ENCODE peak calls at places on chromosomes 16 and 17, in five cellular contexts. One of them, this sample, is unnamed. For H3K4me1, the result is how much of the 10 kb centered on the place peaks cover.

GRCh38 chr17:28119049-28119448 is 76.6 kb downstream of the NLK start:
- DNase-seq in IMR-90: no peak
- DNase-seq in BE2C: no peak
- DNase-seq in transverse colon: no peak
- DNase-seq in cardiac muscle cell: no peak
- DNase-seq in this sample: no peak

GRCh38 chr16:77763994-77764393 is 24.4 kb upstream of the VAT1L start:
- DNase-seq in IMR-90: no peak
- DNase-seq in BE2C: no peak
- DNase-seq in transverse colon: no peak
- DNase-seq in cardiac muscle cell: no peak
- DNase-seq in this sample: peak

GRCh38 chr16:66152841-66153525 is 213.5 kb upstream of the CDH5 start:
- DNase-seq in IMR-90: peak
- DNase-seq in BE2C: no peak
- DNase-seq in transverse colon: no peak
- DNase-seq in cardiac muscle cell: peak
- DNase-seq in this sample: no peak

GRCh38 chr16:58045096-58045495 is 19.5 kb downstream of the MMP15 start:
- DNase-seq in IMR-90: no peak
- DNase-seq in BE2C: no peak
- DNase-seq in transverse colon: no peak
- DNase-seq in cardiac muscle cell: no peak
- DNase-seq in this sample: no peak

GRCh38 chr16:81280393-81280792 is 34.4 kb upstream of the GAN start:
- DNase-seq in IMR-90: no peak
- DNase-seq in BE2C: no peak
- DNase-seq in transverse colon: no peak
- DNase-seq in cardiac muscle cell: peak
- DNase-seq in this sample: no peak

GRCh38 chr16:69328854-69329316 is 1.5 kb downstream of the PDF start:
- DNase-seq in IMR-90: peak
- DNase-seq in BE2C: no peak
- DNase-seq in transverse colon: no peak
- DNase-seq in cardiac muscle cell: no peak
- DNase-seq in this sample: peak

GRCh38 chr16:56630134-56630533 is 2.3 kb upstream of the MT1M start:
- DNase-seq in IMR-90: no peak
- DNase-seq in BE2C: no peak
- DNase-seq in transverse colon: no peak
- DNase-seq in cardiac muscle cell: no peak
- DNase-seq in this sample: no peak

GRCh38 chr16:85557083-85557975 is 55.8 kb upstream of the GSE1 start:
- DNase-seq in IMR-90: no peak
- DNase-seq in BE2C: no peak
- DNase-seq in transverse colon: peak
- DNase-seq in cardiac muscle cell: no peak
- DNase-seq in this sample: peak

GRCh38 chr16:62899737-62900136 is 863.5 kb upstream of the CDH8 start:
- DNase-seq in IMR-90: no peak
- DNase-seq in BE2C: no peak
- DNase-seq in transverse colon: no peak
- DNase-seq in cardiac muscle cell: no peak
- DNase-seq in this sample: no peak

GRCh38 chr17:28494445-28495188 is 11.5 kb upstream of the FOXN1 start:
- DNase-seq in IMR-90: peak
- DNase-seq in BE2C: peak
- DNase-seq in transverse colon: peak
- DNase-seq in cardiac muscle cell: peak
- DNase-seq in this sample: peak

GRCh38 chr16:84156342-84156784 is 11.3 kb downstream of the DNAAF1 start:
- DNase-seq in IMR-90: no peak
- DNase-seq in BE2C: no peak
- DNase-seq in transverse colon: no peak
- DNase-seq in cardiac muscle cell: no peak
- DNase-seq in this sample: peak

GRCh38 chr16:4407543-4408322 is 8.7 kb downstream of the CORO7 start:
- DNase-seq in IMR-90: peak
- DNase-seq in BE2C: no peak
- DNase-seq in transverse colon: peak
- DNase-seq in cardiac muscle cell: peak
- DNase-seq in this sample: no peak

DNA sequence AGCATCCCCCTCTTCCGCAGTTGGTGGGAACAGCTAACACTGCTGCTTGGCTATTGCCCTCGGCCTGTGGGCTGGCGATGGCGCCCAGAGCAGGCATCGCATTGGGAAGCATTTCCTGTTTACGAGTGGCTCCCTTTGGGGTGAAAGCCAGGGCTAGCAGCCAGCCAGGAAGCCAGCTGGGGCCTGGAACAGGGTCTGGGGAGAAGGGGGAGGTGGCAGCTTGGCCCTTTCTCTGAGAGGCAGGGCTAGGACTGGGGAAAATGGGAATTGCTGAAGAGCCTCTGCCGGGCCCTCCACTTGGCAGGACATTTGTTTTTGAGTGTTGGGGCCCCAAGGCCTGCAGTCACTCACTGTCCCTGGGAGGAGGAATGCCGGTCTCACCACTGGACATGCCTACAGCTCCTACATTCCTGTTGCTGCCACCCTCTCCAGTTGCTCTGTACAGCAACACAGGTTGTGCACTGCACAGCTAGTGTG is 2.5 kb upstream of the MTSS2 start:
- DNase-seq in IMR-90: peak
- DNase-seq in BE2C: peak
- DNase-seq in transverse colon: peak
- DNase-seq in cardiac muscle cell: peak
- DNase-seq in this sample: no peak
- H3K4me1 ChIP-seq in IMR-90: half or more
- H3K4me1 ChIP-seq in BE2C: under half
- H3K4me1 ChIP-seq in transverse colon: half or more
- H3K4me1 ChIP-seq in cardiac muscle cell: half or more
- H3K4me1 ChIP-seq in this sample: under half

GRCh38 chr17:47915667-47916242 is 19.7 kb downstream of the SP2 start:
- DNase-seq in IMR-90: no peak
- DNase-seq in BE2C: no peak
- DNase-seq in transverse colon: no peak
- DNase-seq in cardiac muscle cell: no peak
- DNase-seq in this sample: peak

GRCh38 chr17:47916489-47917208 is 20.6 kb downstream of the SP2 start:
- DNase-seq in IMR-90: no peak
- DNase-seq in BE2C: no peak
- DNase-seq in transverse colon: no peak
- DNase-seq in cardiac muscle cell: no peak
- DNase-seq in this sample: no peak

GRCh38 chr17:47917581-47917980 is 21.5 kb downstream of the SP2 start:
- DNase-seq in IMR-90: no peak
- DNase-seq in BE2C: no peak
- DNase-seq in transverse colon: no peak
- DNase-seq in cardiac muscle cell: no peak
- DNase-seq in this sample: no peak

GRCh38 chr17:47913050-47913449 is 17.0 kb downstream of the SP2 start:
- DNase-seq in IMR-90: no peak
- DNase-seq in BE2C: no peak
- DNase-seq in transverse colon: no peak
- DNase-seq in cardiac muscle cell: no peak
- DNase-seq in this sample: no peak

DNA sequence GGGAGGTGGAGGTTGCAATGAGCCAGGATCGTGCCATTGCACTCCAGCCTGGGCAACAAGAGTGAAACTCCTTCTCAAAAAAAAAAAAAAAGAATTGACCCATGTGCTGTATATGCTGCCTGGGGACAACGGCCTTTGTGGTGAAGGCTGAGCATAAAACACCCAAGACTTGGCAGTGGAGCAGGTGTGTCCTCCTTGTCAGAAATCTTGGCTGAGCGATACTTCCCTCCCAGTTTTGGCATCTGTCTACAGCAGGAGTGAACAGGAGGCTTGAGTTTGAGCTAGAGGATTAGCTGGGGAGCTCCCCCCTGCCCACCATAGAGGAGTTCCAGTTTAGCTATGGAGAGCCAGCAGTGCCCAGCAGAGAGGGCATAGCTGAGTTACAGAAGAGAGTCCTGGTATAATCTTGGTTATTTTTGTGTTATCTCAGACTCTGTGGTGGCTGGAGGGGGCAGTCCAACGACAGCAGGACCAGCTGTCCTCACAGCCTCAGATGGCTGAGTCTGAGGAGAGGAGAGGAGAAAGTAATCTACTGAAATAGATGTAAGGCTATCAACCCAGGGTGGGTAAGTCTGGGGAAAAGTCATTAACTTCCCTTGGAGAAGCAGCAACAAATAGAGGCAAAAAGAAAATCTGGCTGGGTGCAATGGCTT is 18.4 kb downstream of the SP2 start:
- DNase-seq in IMR-90: no peak
- DNase-seq in BE2C: no peak
- DNase-seq in transverse colon: no peak
- DNase-seq in cardiac muscle cell: no peak
- DNase-seq in this sample: no peak
- H3K4me1 ChIP-seq in IMR-90: under half
- H3K4me1 ChIP-seq in BE2C: under half
- H3K4me1 ChIP-seq in transverse colon: under half
- H3K4me1 ChIP-seq in cardiac muscle cell: under half
- H3K4me1 ChIP-seq in this sample: under half

DNA sequence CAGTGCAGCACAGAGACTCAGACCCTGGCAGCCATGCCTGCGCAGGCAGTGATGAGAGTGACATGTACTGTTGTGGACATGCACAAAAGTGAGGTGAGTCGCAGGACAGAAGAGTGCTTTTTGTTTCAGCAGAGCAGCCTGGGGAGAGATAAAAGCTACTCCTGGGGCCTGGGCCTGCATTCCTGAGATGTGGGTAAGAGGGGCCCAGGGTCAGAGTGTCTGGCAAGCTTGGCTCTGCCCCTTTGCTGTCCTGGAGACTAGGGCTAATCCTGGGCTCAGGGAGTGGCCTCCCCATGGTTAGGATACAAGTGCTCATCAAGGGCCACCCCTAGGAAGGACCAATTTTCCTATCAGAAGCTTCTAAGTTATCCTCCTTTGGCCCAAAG is 4.8 kb upstream of the ERBB2 start:
- DNase-seq in IMR-90: no peak
- DNase-seq in BE2C: no peak
- DNase-seq in transverse colon: no peak
- DNase-seq in cardiac muscle cell: no peak
- DNase-seq in this sample: no peak
- H3K4me1 ChIP-seq in IMR-90: under half
- H3K4me1 ChIP-seq in BE2C: under half
- H3K4me1 ChIP-seq in transverse colon: under half
- H3K4me1 ChIP-seq in cardiac muscle cell: under half
- H3K4me1 ChIP-seq in this sample: under half

DNA sequence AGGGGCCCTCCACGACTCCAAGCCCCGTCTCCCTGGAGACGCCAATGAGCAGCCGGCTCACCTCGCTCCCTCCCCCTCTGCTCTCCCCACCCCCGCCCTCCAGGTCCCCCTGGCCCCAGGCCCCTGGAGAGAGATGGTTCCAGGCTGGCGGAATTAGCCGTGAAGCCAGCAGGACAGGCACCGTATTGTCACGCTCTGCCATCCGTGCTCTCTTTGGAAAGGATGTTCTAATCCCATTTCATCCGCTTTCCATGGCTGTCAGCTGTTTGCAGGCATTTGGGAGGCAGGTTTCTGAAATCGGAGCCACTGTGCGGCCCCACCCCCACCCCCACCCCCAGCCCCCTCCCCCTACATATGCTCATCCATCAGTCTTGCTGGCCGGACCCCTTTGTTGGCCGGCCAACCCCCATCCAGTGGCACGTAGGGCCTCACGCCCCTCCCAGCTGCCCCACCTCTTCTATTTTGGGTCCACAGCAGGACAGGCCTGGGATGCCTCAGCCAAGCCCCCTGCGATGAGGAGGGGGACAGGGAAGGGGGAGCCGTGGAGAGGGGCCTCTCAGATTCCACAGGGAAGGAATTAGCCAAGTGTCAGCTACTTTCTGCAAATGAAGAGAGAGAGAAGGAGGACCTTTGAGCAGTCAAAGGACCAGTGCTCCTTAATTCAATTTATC is 30.8 kb downstream of the SDK2 start:
- DNase-seq in IMR-90: no peak
- DNase-seq in BE2C: no peak
- DNase-seq in transverse colon: no peak
- DNase-seq in cardiac muscle cell: no peak
- DNase-seq in this sample: no peak
- H3K4me1 ChIP-seq in IMR-90: under half
- H3K4me1 ChIP-seq in BE2C: under half
- H3K4me1 ChIP-seq in transverse colon: under half
- H3K4me1 ChIP-seq in cardiac muscle cell: half or more
- H3K4me1 ChIP-seq in this sample: under half

GRCh38 chr17:4843451-4843850 is 10.3 kb downstream of the MINK1 start:
- DNase-seq in IMR-90: no peak
- DNase-seq in BE2C: no peak
- DNase-seq in transverse colon: no peak
- DNase-seq in cardiac muscle cell: no peak
- DNase-seq in this sample: no peak
- H3K4me1 ChIP-seq in IMR-90: under half
- H3K4me1 ChIP-seq in BE2C: under half
- H3K4me1 ChIP-seq in transverse colon: under half
- H3K4me1 ChIP-seq in cardiac muscle cell: under half
- H3K4me1 ChIP-seq in this sample: under half

GRCh38 chr17:43169561-43170139 is 1.4 kb upstream of the NBR1 start:
- DNase-seq in IMR-90: peak
- DNase-seq in BE2C: peak
- DNase-seq in transverse colon: peak
- DNase-seq in cardiac muscle cell: peak
- DNase-seq in this sample: no peak

GRCh38 chr17:43170140-43170765 is 761 bp upstream of the NBR1 start:
- DNase-seq in IMR-90: peak
- DNase-seq in BE2C: peak
- DNase-seq in transverse colon: peak
- DNase-seq in cardiac muscle cell: peak
- DNase-seq in this sample: peak

GRCh38 chr17:43170766-43171681 is at the start of gene NBR1:
- DNase-seq in IMR-90: peak
- DNase-seq in BE2C: peak
- DNase-seq in transverse colon: peak
- DNase-seq in cardiac muscle cell: peak
- DNase-seq in this sample: peak

GRCh38 chr17:43175213-43176118 is 4.5 kb downstream of the NBR1 start:
- DNase-seq in IMR-90: peak
- DNase-seq in BE2C: no peak
- DNase-seq in transverse colon: no peak
- DNase-seq in cardiac muscle cell: peak
- DNase-seq in this sample: peak

GRCh38 chr17:43171761-43172487 is 910 bp downstream of the NBR1 start:
- DNase-seq in IMR-90: peak
- DNase-seq in BE2C: peak
- DNase-seq in transverse colon: peak
- DNase-seq in cardiac muscle cell: peak
- DNase-seq in this sample: peak
- H3K4me1 ChIP-seq in IMR-90: under half
- H3K4me1 ChIP-seq in BE2C: under half
- H3K4me1 ChIP-seq in transverse colon: half or more
- H3K4me1 ChIP-seq in cardiac muscle cell: under half
- H3K4me1 ChIP-seq in this sample: under half

This sample was measured in mammary epithelial cell.